ENCODE peak calls at places on chromosomes 7 and 10, in ten cellular contexts. G, I, W, M, Y, Z, X, B, D and P are unnamed samples.

GRCh38 chr10:58843760-58844159 is 331.1 kb downstream of the BICC1 start:
- DNase-seq in G (no peak), I (no peak), W (no peak), M (no peak), Y (no peak), Z (no peak), X (no peak), B (no peak), D (no peak), P (no peak)

GRCh38 chr10:6236349-6237188 is 33.8 kb downstream of the PFKFB3 start:
- DNase-seq in G (no peak), I (no peak), W (no peak), M (no peak), Y (no peak), Z (no peak), X (no peak), B (no peak), D (no peak), P (no peak)

GRCh38 chr10:78805176-78805575 is 263.6 kb upstream of the ZMIZ1 start:
- DNase-seq in G (peak), I (peak), W (no peak), M (peak), Y (peak), Z (no peak), X (no peak), B (peak), D (no peak), P (no peak)

GRCh38 chr7:81769891-81770818 is at the start of gene HGF:
- DNase-seq in G (peak), I (peak), W (no peak), M (peak), Y (peak), Z (no peak), X (no peak), B (peak), D (peak), P (peak)

GRCh38 chr7:11026452-11027359 is 53.0 kb downstream of the PHF14 start:
- DNase-seq in G (no peak), I (no peak), W (no peak), M (no peak), Y (no peak), Z (no peak), X (no peak), B (peak), D (no peak), P (no peak)

GRCh38 chr7:98091061-98091460 is 15.6 kb upstream of the LMTK2 start:
- DNase-seq in G (no peak), I (no peak), W (no peak), M (no peak), Y (no peak), Z (no peak), X (no peak), B (no peak), D (no peak), P (no peak)

GRCh38 chr10:78407009-78407711 is 373.5 kb downstream of the RPS24 start:
- DNase-seq in G (peak), I (peak), W (peak), M (peak), Y (peak), Z (peak), X (peak), B (peak), D (peak), P (peak)

GRCh38 chr7:29866490-29866930 is 60.2 kb downstream of the WIPF3 start:
- DNase-seq in G (peak), I (peak), W (peak), M (no peak), Y (peak), Z (no peak), X (no peak), B (peak), D (peak), P (peak)

GRCh38 chr7:90312745-90313144 is 8.4 kb downstream of the FAM237B start:
- DNase-seq in G (no peak), I (no peak), W (peak), M (no peak), Y (no peak), Z (no peak), X (no peak), B (peak), D (peak), P (peak)